ENCODE peak calls at places on chromosomes 7 and 10, in six cellular contexts. N is NCI-H524 treated with DMSO at 0.1 percent for 48 hours, E is HCT116, V is coronary artery, J is GM13977, Q is T-helper 1 cell. K is an unnamed sample.

GRCh38 chr10:111093741-111094380 is 17.0 kb downstream of the ADRA2A start:
- DNase-seq in V (no peak), N (no peak), E (no peak), J (no peak), Q (no peak), K (no peak)

GRCh38 chr10:61263561-61263960 is 189.6 kb downstream of the TMEM26 start:
- DNase-seq in J (no peak), Q (no peak), N (no peak), V (no peak), E (no peak), K (peak; percentile 2)

GRCh38 chr7:47614450-47614849 is 32.5 kb upstream of the TNS3 start:
- DNase-seq in J (no peak), V (no peak), E (no peak), Q (no peak), N (no peak), K (no peak)

GRCh38 chr10:116300477-116301034 is 23.7 kb upstream of the CCDC172 start:
- DNase-seq in V (no peak), N (no peak), J (no peak), E (no peak), Q (no peak), K (no peak)

GRCh38 chr10:95268438-95268837 is 22.4 kb downstream of the PDLIM1 start:
- DNase-seq in N (no peak), Q (no peak), E (no peak), J (no peak), V (no peak), K (no peak)

GRCh38 chr7:4766666-4767530 is 8.5 kb upstream of the AP5Z1 start:
- DNase-seq in V (no peak), Q (no peak), E (no peak), J (no peak), N (no peak), K (no peak)

GRCh38 chr7:157712666-157713235 is 375.9 kb downstream of the DNAJB6 start:
- DNase-seq in Q (no peak), N (no peak), V (peak; percentile 17), E (no peak), J (peak; percentile 21), K (no peak)

GRCh38 chr10:28266449-28267224 is 36.2 kb downstream of the MPP7 start:
- DNase-seq in Q (no peak), N (peak; percentile 49), V (no peak), E (no peak), J (no peak), K (no peak)

GRCh38 chr10:101495324-101495925 is 92.6 kb downstream of the POLL start:
- DNase-seq in N (peak; percentile 7), E (peak; percentile 12), Q (no peak), V (no peak), J (no peak), K (no peak)

GRCh38 chr10:28698075-28698474 is 20.8 kb downstream of the BAMBI start:
- DNase-seq in N (no peak), V (no peak), J (no peak), E (no peak), Q (no peak), K (no peak)

GRCh38 chr7:22680482-22680901 is 46.5 kb upstream of the IL6 start:
- DNase-seq in E (no peak), Q (no peak), V (no peak), N (no peak), J (no peak), K (no peak)

GRCh38 chr7:156889089-156889488 is 3.9 kb downstream of the LMBR1 start:
- DNase-seq in N (no peak), E (no peak), Q (no peak), J (no peak), V (no peak), K (no peak)

GRCh38 chr7:25361863-25362262 is 133.6 kb upstream of the NPVF start:
- DNase-seq in V (no peak), E (no peak), J (no peak), Q (no peak), N (no peak), K (no peak)

GRCh38 chr7:80634505-80634904 is 3.9 kb upstream of the CD36 start:
- DNase-seq in N (no peak), J (no peak), Q (no peak), E (no peak), V (no peak), K (no peak)

GRCh38 chr10:126930506-126931458 is 25.6 kb downstream of the DOCK1 start:
- DNase-seq in J (no peak), V (no peak), Q (no peak), N (no peak), E (no peak), K (no peak)

GRCh38 chr7:96331233-96331632 is 9.3 kb upstream of the SLC25A13 start:
- DNase-seq in V (no peak), N (no peak), E (no peak), J (no peak), Q (no peak), K (no peak)

GRCh38 chr10:79293841-79294705 is 53.2 kb upstream of the PPIF start:
- DNase-seq in V (no peak), J (no peak), Q (no peak), N (no peak), E (no peak), K (no peak)

GRCh38 chr10:113219446-113219845 is 269.4 kb downstream of the TCF7L2 start:
- DNase-seq in V (no peak), Q (no peak), J (no peak), N (no peak), E (no peak), K (no peak)

GRCh38 chr10:34575882-34576281 is 239.2 kb downstream of the PARD3 start:
- DNase-seq in Q (no peak), E (no peak), J (no peak), V (no peak), N (no peak), K (no peak)

GRCh38 chr10:43375401-43376020 is 4.1 kb downstream of the FXYD4 start:
- DNase-seq in V (no peak), N (no peak), E (no peak), J (no peak), Q (no peak), K (no peak)

GRCh38 chr10:29862926-29863614 is 196.3 kb downstream of the JCAD start:
- DNase-seq in V (no peak), Q (no peak), E (peak; percentile 75), J (no peak), N (no peak), K (peak; percentile 93)

GRCh38 chr10:110725809-110726641 is 81.9 kb downstream of the RBM20 start:
- DNase-seq in V (peak; percentile 76), E (no peak), J (no peak), Q (no peak), N (peak; percentile 4), K (no peak)

GRCh38 chr10:129323311-129323710 is 143.7 kb upstream of the MGMT start:
- DNase-seq in J (no peak), E (no peak), Q (no peak), N (no peak), V (no peak), K (no peak)

GRCh38 chr7:41942468-41943097 is 239.7 kb upstream of the INHBA start:
- DNase-seq in N (no peak), E (no peak), J (no peak), Q (no peak), V (no peak), K (no peak)

GRCh38 chr7:43756368-43757072 is 2.0 kb upstream of the BLVRA start:
- DNase-seq in E (no peak), J (peak; percentile 42), N (no peak), V (no peak), Q (no peak), K (no peak)

GRCh38 chr10:79422178-79422892 is 23.1 kb downstream of the ZCCHC24 start:
- DNase-seq in V (no peak), E (no peak), N (no peak), J (no peak), Q (no peak), K (no peak)

GRCh38 chr10:74227697-74228424 is 76.8 kb downstream of the ADK start:
- DNase-seq in V (no peak), N (no peak), E (no peak), Q (no peak), J (no peak), K (no peak)

GRCh38 chr10:42149722-42150427 is 488.5 kb downstream of the ZNF33B start:
- DNase-seq in N (no peak), J (peak; percentile 2), E (no peak), Q (no peak), V (no peak), K (no peak)

GRCh38 chr10:7388602-7389001 is 22.2 kb downstream of the SFMBT2 start:
- DNase-seq in E (no peak), Q (no peak), J (no peak), N (no peak), V (no peak), K (no peak)